ENCODE peak calls at places on chromosomes 6 and 20, in eight cellular contexts. One of them, this sample, is unnamed.

GRCh38 chr6:106486236-106486635 is 125.7 kb downstream of the CRYBG1 start:
- DNase-seq in astrocyte: peak; percentile 94
- DNase-seq in HCT116: no peak
- DNase-seq in mammary epithelial cell: no peak
- DNase-seq in PC-3: no peak
- DNase-seq in fibroblast of lung: no peak
- DNase-seq in MM.1S: no peak
- DNase-seq in neural progenitor cell: no peak
- DNase-seq in this sample: no peak

GRCh38 chr6:63496388-63496804 is 75.9 kb upstream of the LOC128125822 start:
- DNase-seq in HCT116: no peak
- DNase-seq in fibroblast of lung: no peak
- DNase-seq in MM.1S: no peak
- DNase-seq in mammary epithelial cell: no peak
- DNase-seq in neural progenitor cell: no peak
- DNase-seq in astrocyte: no peak
- DNase-seq in PC-3: peak; percentile 23
- DNase-seq in this sample: no peak

GRCh38 chr6:157405986-157406385 is 25.0 kb downstream of the ZDHHC14 start:
- DNase-seq in fibroblast of lung: peak; percentile 5
- DNase-seq in MM.1S: no peak
- DNase-seq in mammary epithelial cell: peak; percentile 11
- DNase-seq in HCT116: no peak
- DNase-seq in astrocyte: peak; percentile 59
- DNase-seq in PC-3: peak; percentile 42
- DNase-seq in neural progenitor cell: no peak
- DNase-seq in this sample: no peak

GRCh38 chr6:35970181-35970580 is 49.3 kb upstream of the SRPK1 start:
- DNase-seq in PC-3: peak; percentile 75
- DNase-seq in fibroblast of lung: peak; percentile 59
- DNase-seq in mammary epithelial cell: peak; percentile 35
- DNase-seq in astrocyte: peak; percentile 72
- DNase-seq in MM.1S: no peak
- DNase-seq in HCT116: no peak
- DNase-seq in neural progenitor cell: no peak
- DNase-seq in this sample: no peak

GRCh38 chr6:7262746-7263335 is 50.2 kb downstream of the SSR1 start:
- DNase-seq in astrocyte: no peak
- DNase-seq in neural progenitor cell: no peak
- DNase-seq in HCT116: no peak
- DNase-seq in mammary epithelial cell: no peak
- DNase-seq in fibroblast of lung: no peak
- DNase-seq in PC-3: no peak
- DNase-seq in MM.1S: no peak
- DNase-seq in this sample: no peak

GRCh38 chr6:144897441-144897921 is 612.3 kb downstream of the UTRN start:
- DNase-seq in HCT116: peak; percentile 94
- DNase-seq in PC-3: peak; percentile 94
- DNase-seq in fibroblast of lung: peak; percentile 53
- DNase-seq in neural progenitor cell: no peak
- DNase-seq in MM.1S: no peak
- DNase-seq in astrocyte: peak; percentile 81
- DNase-seq in mammary epithelial cell: peak; percentile 80
- DNase-seq in this sample: peak; percentile 13

GRCh38 chr6:29967379-29968010 is 25.2 kb downstream of the HLA-A start:
- DNase-seq in fibroblast of lung: no peak
- DNase-seq in mammary epithelial cell: peak; percentile 60
- DNase-seq in MM.1S: peak; percentile 36
- DNase-seq in astrocyte: peak; percentile 18
- DNase-seq in neural progenitor cell: peak; percentile 16
- DNase-seq in PC-3: peak; percentile 18
- DNase-seq in HCT116: peak; percentile 60
- DNase-seq in this sample: no peak

GRCh38 chr20:48703107-48703506 is 124.7 kb downstream of the PREX1 start:
- DNase-seq in astrocyte: no peak
- DNase-seq in fibroblast of lung: no peak
- DNase-seq in mammary epithelial cell: no peak
- DNase-seq in MM.1S: no peak
- DNase-seq in HCT116: no peak
- DNase-seq in neural progenitor cell: no peak
- DNase-seq in PC-3: no peak
- DNase-seq in this sample: no peak

GRCh38 chr20:53917145-53918009 is 153.0 kb downstream of the BCAS1 start:
- DNase-seq in neural progenitor cell: no peak
- DNase-seq in astrocyte: peak; percentile 64
- DNase-seq in MM.1S: no peak
- DNase-seq in PC-3: peak; percentile 76
- DNase-seq in mammary epithelial cell: peak; percentile 65
- DNase-seq in HCT116: no peak
- DNase-seq in fibroblast of lung: peak; percentile 42
- DNase-seq in this sample: no peak

GRCh38 chr6:30820196-30820595 is 64.1 kb upstream of the DDR1 start:
- DNase-seq in neural progenitor cell: no peak
- DNase-seq in MM.1S: no peak
- DNase-seq in mammary epithelial cell: peak; percentile 86
- DNase-seq in fibroblast of lung: peak; percentile 88
- DNase-seq in HCT116: peak; percentile 73
- DNase-seq in PC-3: peak; percentile 95
- DNase-seq in astrocyte: peak; percentile 78
- DNase-seq in this sample: peak; percentile 79

GRCh38 chr20:25072226-25072811 is 9.6 kb downstream of the VSX1 start:
- DNase-seq in fibroblast of lung: no peak
- DNase-seq in neural progenitor cell: no peak
- DNase-seq in PC-3: peak; percentile 53
- DNase-seq in HCT116: no peak
- DNase-seq in astrocyte: no peak
- DNase-seq in MM.1S: no peak
- DNase-seq in mammary epithelial cell: peak; percentile 50
- DNase-seq in this sample: no peak

GRCh38 chr20:24963672-24964517 is 14.8 kb downstream of the CST7 start:
- DNase-seq in fibroblast of lung: no peak
- DNase-seq in mammary epithelial cell: no peak
- DNase-seq in neural progenitor cell: no peak
- DNase-seq in PC-3: no peak
- DNase-seq in MM.1S: no peak
- DNase-seq in HCT116: no peak
- DNase-seq in astrocyte: no peak
- DNase-seq in this sample: no peak

GRCh38 chr20:42475773-42476172 is 713.9 kb downstream of the PTPRT start:
- DNase-seq in neural progenitor cell: no peak
- DNase-seq in fibroblast of lung: no peak
- DNase-seq in HCT116: no peak
- DNase-seq in PC-3: no peak
- DNase-seq in astrocyte: no peak
- DNase-seq in mammary epithelial cell: no peak
- DNase-seq in MM.1S: no peak
- DNase-seq in this sample: no peak

GRCh38 chr6:165181951-165182414 is 127.4 kb downstream of the C6orf118 start:
- DNase-seq in HCT116: no peak
- DNase-seq in fibroblast of lung: no peak
- DNase-seq in MM.1S: no peak
- DNase-seq in neural progenitor cell: no peak
- DNase-seq in PC-3: peak; percentile 82
- DNase-seq in mammary epithelial cell: peak; percentile 21
- DNase-seq in astrocyte: peak; percentile 88
- DNase-seq in this sample: peak; percentile 15

GRCh38 chr6:128256100-128256499 is 264.3 kb downstream of the PTPRK start:
- DNase-seq in neural progenitor cell: no peak
- DNase-seq in MM.1S: no peak
- DNase-seq in PC-3: no peak
- DNase-seq in HCT116: no peak
- DNase-seq in fibroblast of lung: no peak
- DNase-seq in astrocyte: no peak
- DNase-seq in mammary epithelial cell: no peak
- DNase-seq in this sample: no peak

DNA sequence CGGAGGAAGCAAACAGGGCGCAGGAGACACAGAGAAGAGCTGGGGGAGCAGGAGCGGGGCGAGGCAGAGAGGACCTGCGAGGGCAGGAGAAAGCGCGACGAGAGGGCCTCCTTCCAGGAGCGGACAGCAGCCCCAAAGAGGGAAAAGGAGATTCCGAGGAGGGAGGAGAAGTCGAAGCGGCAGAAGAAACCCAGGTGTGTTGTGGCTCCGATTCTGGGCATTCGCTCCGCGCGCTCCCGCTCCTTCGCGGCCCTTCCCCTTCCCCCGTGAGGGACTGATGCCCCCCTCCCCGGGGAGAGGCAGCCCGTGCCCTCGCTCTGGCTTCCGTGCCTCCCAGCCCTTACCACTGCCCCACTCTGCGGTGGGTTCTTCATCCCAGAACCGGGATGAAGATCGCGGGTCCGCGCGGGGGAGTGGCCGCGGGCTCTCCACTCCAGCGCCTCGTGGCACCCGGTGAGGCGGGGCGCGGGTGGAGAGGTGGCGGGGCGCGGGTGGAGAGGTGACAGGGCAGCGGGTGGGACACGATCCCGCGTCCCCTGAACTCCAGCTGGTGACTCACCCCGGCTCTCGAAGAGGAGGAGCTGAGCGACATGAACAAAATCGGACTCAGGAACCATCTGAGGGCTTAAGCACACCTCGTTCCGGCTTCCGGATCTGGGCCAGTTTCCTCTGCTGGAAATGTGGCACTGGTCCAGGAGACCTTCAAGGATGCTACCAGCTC is 22.4 kb downstream of the TMC2 start:
- DNase-seq in fibroblast of lung: no peak
- DNase-seq in MM.1S: no peak
- DNase-seq in astrocyte: no peak
- DNase-seq in neural progenitor cell: peak; percentile 29
- DNase-seq in HCT116: no peak
- DNase-seq in PC-3: no peak
- DNase-seq in mammary epithelial cell: no peak
- DNase-seq in this sample: no peak
- TF ChIP-seq EZH2 in fibroblast of lung: peak; percentile 65
- TF ChIP-seq EZH2 in MM.1S: no peak
- TF ChIP-seq EZH2 in astrocyte: peak; percentile 84
- TF ChIP-seq EZH2 in neural progenitor cell: peak; percentile 92
- TF ChIP-seq EZH2 in HCT116: no peak
- TF ChIP-seq EZH2 in PC-3: no peak
- TF ChIP-seq EZH2 in mammary epithelial cell: peak; percentile 38
- TF ChIP-seq EZH2 in this sample: peak; percentile 90

GRCh38 chr6:44246663-44247337 is at the start of gene HSP90AB1:
- DNase-seq in astrocyte: peak; percentile 100
- DNase-seq in neural progenitor cell: peak; percentile 97
- DNase-seq in mammary epithelial cell: peak; percentile 98
- DNase-seq in HCT116: peak; percentile 98
- DNase-seq in fibroblast of lung: peak; percentile 99
- DNase-seq in MM.1S: peak; percentile 98
- DNase-seq in PC-3: peak; percentile 98
- DNase-seq in this sample: peak; percentile 99
- TF ChIP-seq EZH2 in astrocyte: no peak
- TF ChIP-seq EZH2 in neural progenitor cell: no peak
- TF ChIP-seq EZH2 in mammary epithelial cell: no peak
- TF ChIP-seq EZH2 in HCT116: no peak
- TF ChIP-seq EZH2 in fibroblast of lung: no peak
- TF ChIP-seq EZH2 in MM.1S: no peak
- TF ChIP-seq EZH2 in PC-3: no peak
- TF ChIP-seq EZH2 in this sample: no peak

GRCh38 chr6:113347420-113347819 is 509.7 kb upstream of the MARCKS start:
- DNase-seq in neural progenitor cell: no peak
- DNase-seq in PC-3: peak; percentile 29
- DNase-seq in mammary epithelial cell: no peak
- DNase-seq in HCT116: no peak
- DNase-seq in MM.1S: no peak
- DNase-seq in astrocyte: peak; percentile 83
- DNase-seq in fibroblast of lung: peak; percentile 24
- DNase-seq in this sample: no peak

GRCh38 chr6:113340371-113340770 is 516.8 kb upstream of the MARCKS start:
- DNase-seq in neural progenitor cell: no peak
- DNase-seq in PC-3: no peak
- DNase-seq in fibroblast of lung: no peak
- DNase-seq in HCT116: no peak
- DNase-seq in mammary epithelial cell: no peak
- DNase-seq in MM.1S: no peak
- DNase-seq in astrocyte: no peak
- DNase-seq in this sample: no peak

GRCh38 chr6:113339173-113339572 is 518.0 kb upstream of the MARCKS start:
- DNase-seq in PC-3: no peak
- DNase-seq in MM.1S: no peak
- DNase-seq in neural progenitor cell: peak; percentile 7
- DNase-seq in astrocyte: no peak
- DNase-seq in fibroblast of lung: no peak
- DNase-seq in HCT116: no peak
- DNase-seq in mammary epithelial cell: no peak
- DNase-seq in this sample: no peak

GRCh38 chr6:113344969-113345368 is 512.2 kb upstream of the MARCKS start:
- DNase-seq in HCT116: no peak
- DNase-seq in neural progenitor cell: no peak
- DNase-seq in PC-3: no peak
- DNase-seq in fibroblast of lung: no peak
- DNase-seq in astrocyte: peak; percentile 60
- DNase-seq in MM.1S: no peak
- DNase-seq in mammary epithelial cell: peak; percentile 14
- DNase-seq in this sample: no peak

GRCh38 chr6:113343940-113344339 is 513.2 kb upstream of the MARCKS start:
- DNase-seq in PC-3: no peak
- DNase-seq in neural progenitor cell: no peak
- DNase-seq in MM.1S: no peak
- DNase-seq in HCT116: no peak
- DNase-seq in fibroblast of lung: no peak
- DNase-seq in astrocyte: no peak
- DNase-seq in mammary epithelial cell: no peak
- DNase-seq in this sample: no peak
- TF ChIP-seq EZH2 in PC-3: no peak
- TF ChIP-seq EZH2 in neural progenitor cell: no peak
- TF ChIP-seq EZH2 in MM.1S: no peak
- TF ChIP-seq EZH2 in HCT116: no peak
- TF ChIP-seq EZH2 in fibroblast of lung: no peak
- TF ChIP-seq EZH2 in astrocyte: no peak
- TF ChIP-seq EZH2 in mammary epithelial cell: no peak
- TF ChIP-seq EZH2 in this sample: no peak

GRCh38 chr20:21710863-21711431 is 5.5 kb downstream of the PAX1 start:
- DNase-seq in PC-3: no peak
- DNase-seq in HCT116: no peak
- DNase-seq in MM.1S: no peak
- DNase-seq in astrocyte: no peak
- DNase-seq in mammary epithelial cell: no peak
- DNase-seq in fibroblast of lung: no peak
- DNase-seq in neural progenitor cell: no peak
- DNase-seq in this sample: no peak

GRCh38 chr20:21710341-21710740 is 4.9 kb downstream of the PAX1 start:
- DNase-seq in fibroblast of lung: no peak
- DNase-seq in neural progenitor cell: no peak
- DNase-seq in MM.1S: no peak
- DNase-seq in PC-3: no peak
- DNase-seq in HCT116: no peak
- DNase-seq in astrocyte: no peak
- DNase-seq in mammary epithelial cell: no peak
- DNase-seq in this sample: no peak

GRCh38 chr20:21707999-21708737 is 2.7 kb downstream of the PAX1 start:
- DNase-seq in astrocyte: no peak
- DNase-seq in PC-3: no peak
- DNase-seq in fibroblast of lung: no peak
- DNase-seq in neural progenitor cell: peak; percentile 56
- DNase-seq in MM.1S: no peak
- DNase-seq in HCT116: no peak
- DNase-seq in mammary epithelial cell: no peak
- DNase-seq in this sample: no peak

GRCh38 chr20:21708738-21709534 is 3.5 kb downstream of the PAX1 start:
- DNase-seq in MM.1S: no peak
- DNase-seq in neural progenitor cell: no peak
- DNase-seq in astrocyte: no peak
- DNase-seq in PC-3: no peak
- DNase-seq in HCT116: no peak
- DNase-seq in mammary epithelial cell: no peak
- DNase-seq in fibroblast of lung: no peak
- DNase-seq in this sample: no peak

GRCh38 chr20:21709535-21709904 is 4.1 kb downstream of the PAX1 start:
- DNase-seq in PC-3: no peak
- DNase-seq in mammary epithelial cell: no peak
- DNase-seq in neural progenitor cell: no peak
- DNase-seq in MM.1S: no peak
- DNase-seq in astrocyte: no peak
- DNase-seq in fibroblast of lung: no peak
- DNase-seq in HCT116: no peak
- DNase-seq in this sample: no peak
- TF ChIP-seq EZH2 in PC-3: no peak
- TF ChIP-seq EZH2 in mammary epithelial cell: no peak
- TF ChIP-seq EZH2 in neural progenitor cell: no peak
- TF ChIP-seq EZH2 in MM.1S: no peak
- TF ChIP-seq EZH2 in astrocyte: no peak
- TF ChIP-seq EZH2 in fibroblast of lung: no peak
- TF ChIP-seq EZH2 in HCT116: no peak
- TF ChIP-seq EZH2 in this sample: peak; percentile 27

This sample was measured in keratinocyte.